ENCODE peak calls at places on chromosome 3, in nine cellular contexts. X, J, U, P, D, Q, L, T and E are unnamed samples. For H3K27me3, the result is how much of the 10 kb centered on the place peaks cover.

GRCh38 chr3:24518990-24519367 is 24.3 kb upstream of the THRB start:
- DNase-seq in X (no peak), D (no peak), P (no peak), L (no peak), J (no peak), Q (no peak), T (no peak), U (no peak), E (no peak)

GRCh38 chr3:10288575-10288960 is 4.2 kb downstream of the GHRL start:
- DNase-seq in J (no peak), X (no peak), T (no peak), Q (no peak), U (no peak), L (no peak), D (no peak), P (no peak), E (no peak)

GRCh38 chr3:183265713-183266417 is 12.8 kb downstream of the B3GNT5 start:
- DNase-seq in D (no peak), Q (peak), X (peak), J (peak), U (no peak), L (peak), P (peak), T (peak), E (peak)

GRCh38 chr3:13850161-13850945 is 29.5 kb downstream of the WNT7A start:
- DNase-seq in P (no peak), T (peak), U (peak), Q (no peak), X (peak), J (peak), L (no peak), D (peak), E (no peak)

GRCh38 chr3:108863799-108864135 is 41.2 kb downstream of the TRAT1 start:
- DNase-seq in X (no peak), P (no peak), D (no peak), J (no peak), Q (no peak), U (no peak), T (no peak), L (no peak), E (no peak)

GRCh38 chr3:182785756-182786155 is 7.5 kb upstream of the ATP11B start:
- DNase-seq in X (no peak), D (no peak), J (no peak), Q (no peak), T (no peak), U (no peak), P (no peak), L (no peak), E (no peak)

GRCh38 chr3:5278666-5279065 is 91.2 kb downstream of the EDEM1 start:
- DNase-seq in X (no peak), T (no peak), Q (no peak), P (no peak), L (no peak), U (no peak), J (peak), D (no peak), E (no peak)

GRCh38 chr3:173708191-173708590 is 310.6 kb downstream of the NLGN1 start:
- DNase-seq in X (no peak), Q (no peak), L (no peak), T (no peak), D (no peak), P (no peak), J (no peak), U (no peak), E (no peak)

GRCh38 chr3:155435821-155436220 is 142.3 kb upstream of the STRIT1 start:
- DNase-seq in X (no peak), Q (no peak), U (no peak), L (no peak), P (no peak), D (no peak), T (no peak), J (no peak), E (no peak)

GRCh38 chr3:177934001-177934891 is 602.0 kb upstream of the KCNMB2 start:
- DNase-seq in Q (no peak), T (no peak), U (no peak), L (no peak), J (peak), X (no peak), D (peak), P (no peak), E (peak)

GRCh38 chr3:41768363-41768762 is 193.5 kb downstream of the ULK4 start:
- DNase-seq in Q (no peak), U (no peak), X (no peak), J (no peak), L (no peak), T (no peak), D (no peak), P (no peak), E (no peak)

GRCh38 chr3:107206141-107206540 is 171.1 kb upstream of the CCDC54 start:
- DNase-seq in T (peak), P (peak), U (no peak), J (peak), D (peak), X (peak), L (no peak), Q (no peak), E (peak)

GRCh38 chr3:11386413-11387155 is 114.4 kb downstream of the ATG7 start:
- DNase-seq in U (no peak), Q (no peak), L (no peak), T (no peak), J (peak), P (no peak), D (no peak), X (no peak), E (no peak)

GRCh38 chr3:75180235-75180944 is 483.7 kb upstream of the FRG2C start:
- DNase-seq in P (no peak), T (no peak), X (no peak), U (no peak), D (no peak), J (no peak), L (no peak), Q (no peak), E (peak)

GRCh38 chr3:42492508-42493080 is 9.8 kb upstream of the VIPR1 start:
- DNase-seq in U (peak), P (no peak), L (peak), Q (no peak), D (no peak), X (no peak), T (no peak), J (no peak), E (no peak)

GRCh38 chr3:67550541-67550940 is 103.9 kb downstream of the SUCLG2 start:
- DNase-seq in U (no peak), Q (no peak), J (no peak), P (no peak), X (no peak), L (no peak), D (no peak), T (no peak), E (no peak)

GRCh38 chr3:99218468-99218867 is 317.0 kb upstream of the DCBLD2 start:
- DNase-seq in L (no peak), P (no peak), X (no peak), T (no peak), Q (no peak), D (no peak), J (no peak), U (no peak), E (no peak)

GRCh38 chr3:11835028-11835639 is 11.6 kb downstream of the TAMM41 start:
- DNase-seq in X (peak), L (no peak), P (peak), D (no peak), J (peak), Q (no peak), T (no peak), U (no peak), E (no peak)

GRCh38 chr3:184391266-184391665 is 11.4 kb downstream of the CHRD start:
- DNase-seq in D (no peak), Q (no peak), X (no peak), J (no peak), U (no peak), T (no peak), L (no peak), P (no peak), E (no peak)

GRCh38 chr3:30292192-30292893 is 314.1 kb upstream of the TGFBR2 start:
- DNase-seq in X (peak), T (no peak), D (no peak), L (no peak), Q (no peak), U (no peak), J (peak), P (peak), E (peak)

GRCh38 chr3:42504334-42505202 is 2.1 kb downstream of the VIPR1 start:
- DNase-seq in Q (peak), J (no peak), D (no peak), P (no peak), T (no peak), U (no peak), L (no peak), X (no peak), E (no peak)

DNA sequence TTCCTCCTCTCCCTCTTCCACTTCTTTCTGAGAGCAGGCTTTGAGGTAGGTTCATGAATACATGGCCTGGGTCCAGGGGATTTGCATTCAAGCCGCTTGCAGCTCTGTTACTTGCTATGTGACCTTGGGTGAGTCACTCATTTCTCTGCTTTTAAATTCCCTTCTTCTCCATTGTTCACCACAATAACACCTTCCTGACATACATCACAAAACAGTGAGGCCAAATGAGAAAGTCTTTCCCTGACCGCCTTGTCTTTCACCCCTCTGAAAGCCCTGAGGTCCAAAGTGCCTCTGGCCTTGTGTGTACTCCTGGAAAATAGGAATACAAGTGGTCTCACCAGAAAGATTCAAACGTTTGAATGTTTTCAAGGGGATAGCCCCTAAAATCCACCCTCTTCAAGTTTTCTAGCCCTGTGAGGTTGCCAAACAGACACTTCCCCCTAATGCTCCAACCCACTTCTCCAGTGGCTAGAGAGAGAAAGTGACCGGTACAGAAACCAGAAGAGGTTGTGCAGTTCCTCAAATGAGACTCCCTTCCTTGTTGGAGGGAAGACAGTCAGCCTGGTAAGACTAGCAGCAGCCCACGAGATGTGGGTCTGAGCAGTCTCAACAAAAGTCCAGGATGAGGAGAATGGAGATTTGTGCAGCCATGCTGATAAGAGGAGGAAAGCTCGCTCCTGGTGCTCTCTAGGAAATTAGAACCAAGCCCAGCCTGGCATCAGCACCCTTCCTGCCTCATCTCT is 222.9 kb upstream of the TPRG1 start:
- DNase-seq in P (peak), Q (peak), L (peak), X (peak), U (no peak), D (no peak), J (peak), T (peak), E (peak)
- H3K4me3 ChIP-seq in P (peak), Q (no peak), L (no peak), X (no peak), U (no peak), D (no peak), J (peak), T (no peak), E (no peak)

GRCh38 chr3:55873523-55874254 is 386.6 kb upstream of the WNT5A start:
- DNase-seq in P (no peak), J (peak), U (no peak), X (peak), Q (no peak), L (no peak), D (no peak), T (peak), E (peak)

GRCh38 chr3:55868347-55868746 is 381.2 kb upstream of the WNT5A start:
- DNase-seq in L (no peak), T (no peak), X (no peak), P (no peak), J (no peak), Q (no peak), D (no peak), U (no peak), E (no peak)

GRCh38 chr3:55875137-55875536 is 388.0 kb upstream of the WNT5A start:
- DNase-seq in J (no peak), P (no peak), Q (no peak), T (no peak), L (no peak), U (no peak), X (no peak), D (no peak), E (no peak)

GRCh38 chr3:55870576-55870975 is 383.5 kb upstream of the WNT5A start:
- DNase-seq in T (no peak), P (no peak), D (no peak), Q (no peak), X (no peak), L (no peak), J (no peak), U (no peak), E (no peak)
- H3K27ac ChIP-seq in T (no peak), P (no peak), D (no peak), Q (no peak), X (no peak), L (no peak), J (no peak), U (no peak), E (no peak)

GRCh38 chr3:114252954-114253353 is 15.6 kb upstream of the ZNF80 start:
- DNase-seq in L (no peak), T (no peak), X (no peak), U (no peak), J (no peak), P (no peak), Q (no peak), D (no peak), E (no peak)
- H3K27me3 ChIP-seq in L (under half), T (under half), X (under half), U (under half), J (under half), P (under half), Q (under half), D (under half), E (under half)

DNA sequence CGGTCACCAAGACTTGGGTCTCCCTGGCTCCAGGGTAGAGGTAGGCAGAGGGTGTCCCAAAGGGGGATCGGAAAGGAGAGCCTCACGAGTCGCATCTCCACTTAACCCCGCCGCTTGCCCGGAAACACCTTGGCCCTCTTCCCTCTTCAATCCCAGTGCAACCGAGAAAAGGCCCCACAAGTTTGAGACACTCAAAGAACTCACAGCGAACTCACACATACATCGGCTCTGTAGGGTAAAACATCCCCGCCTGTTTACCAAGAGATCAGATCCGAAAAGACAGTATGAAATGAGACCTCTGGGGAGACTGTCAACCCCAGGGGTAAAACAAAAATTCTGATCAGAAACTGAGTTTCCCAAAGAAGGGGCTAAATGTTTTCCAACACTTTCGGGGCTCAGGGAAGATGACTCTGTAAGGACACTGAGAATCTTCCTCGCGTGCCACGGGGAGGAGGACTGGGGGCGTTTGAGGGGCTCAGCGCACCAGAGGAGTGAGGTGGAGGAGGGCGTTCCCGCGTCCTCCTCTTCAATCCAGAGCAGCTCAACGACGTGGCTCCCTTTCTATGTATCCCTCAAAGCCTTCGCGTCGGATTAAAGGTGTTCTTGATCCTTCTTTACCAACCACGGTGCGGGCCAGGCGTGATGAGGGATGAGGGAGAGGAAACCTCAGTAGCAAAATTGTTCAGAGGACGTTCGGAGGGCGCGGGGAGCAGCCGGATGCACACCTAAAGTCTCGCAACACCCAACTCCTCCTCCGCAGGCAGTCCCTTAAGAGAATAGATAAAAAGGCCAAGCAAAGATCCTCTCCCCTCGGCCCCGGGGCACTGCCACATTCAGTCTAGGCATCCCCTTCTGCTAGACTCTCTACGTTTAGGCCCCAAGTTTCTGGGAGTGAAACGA is 3.7 kb downstream of the WNT5A start:
- DNase-seq in P (no peak), J (no peak), T (no peak), Q (no peak), D (peak), L (no peak), U (no peak), X (no peak), E (no peak)
- H3K4me3 ChIP-seq in P (no peak), J (no peak), T (no peak), Q (peak), D (peak), L (no peak), U (no peak), X (no peak), E (peak)

DNA sequence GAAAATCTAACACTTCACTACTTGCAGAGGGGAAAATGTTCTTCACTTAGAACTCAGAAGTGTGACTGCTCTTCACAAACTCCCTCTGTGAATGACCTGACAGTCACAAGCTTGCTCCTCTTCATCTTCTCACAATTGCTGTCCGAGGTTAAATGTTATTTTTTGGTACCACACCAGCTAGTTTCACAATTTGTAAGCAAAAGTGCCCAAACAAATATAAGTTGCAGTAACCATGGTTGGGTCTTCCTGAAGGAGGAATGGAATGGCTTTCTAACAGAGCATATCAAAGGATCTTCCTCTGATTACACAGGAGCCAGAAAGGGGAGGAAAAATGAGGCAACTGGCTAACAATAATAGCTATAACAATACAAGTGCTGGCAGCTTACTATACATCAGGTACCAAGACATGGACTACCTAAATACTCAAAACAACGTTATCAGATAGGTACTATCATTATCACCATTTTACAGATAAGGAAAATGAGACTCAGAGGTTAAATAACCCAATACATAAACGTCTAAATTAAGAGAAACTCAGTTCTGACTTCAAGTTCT is 90.4 kb downstream of the WWTR1 start:
- DNase-seq in P (no peak), D (no peak), T (no peak), J (no peak), Q (no peak), L (no peak), U (no peak), X (no peak), E (no peak)
- H3K27ac ChIP-seq in P (peak), D (no peak), T (no peak), J (no peak), Q (no peak), L (no peak), U (no peak), X (no peak), E (no peak)

GRCh38 chr3:122986790-122987189 is 40.8 kb downstream of the SEMA5B start:
- DNase-seq in U (no peak), Q (no peak), J (no peak), T (no peak), X (no peak), P (no peak), L (no peak), D (no peak), E (no peak)

GRCh38 chr3:122989856-122990575 is 37.5 kb downstream of the SEMA5B start:
- DNase-seq in J (no peak), X (no peak), P (no peak), L (no peak), U (no peak), D (no peak), T (no peak), Q (no peak), E (no peak)

GRCh38 chr3:122987231-122987630 is 40.3 kb downstream of the SEMA5B start:
- DNase-seq in T (no peak), D (no peak), P (no peak), Q (no peak), X (no peak), L (no peak), J (no peak), U (no peak), E (no peak)

GRCh38 chr3:122987726-122988319 is 39.7 kb downstream of the SEMA5B start:
- DNase-seq in L (no peak), D (no peak), U (no peak), P (no peak), Q (no peak), J (no peak), X (no peak), T (no peak), E (no peak)

GRCh38 chr3:122988507-122988906 is 39.1 kb downstream of the SEMA5B start:
- DNase-seq in U (no peak), X (no peak), D (no peak), J (no peak), Q (no peak), P (no peak), T (no peak), L (no peak), E (no peak)
- H3K27me3 ChIP-seq in U (under half), X (under half), D (under half), J (half or more), Q (half or more), P (half or more), T (half or more), L (under half), E (half or more)

DNA sequence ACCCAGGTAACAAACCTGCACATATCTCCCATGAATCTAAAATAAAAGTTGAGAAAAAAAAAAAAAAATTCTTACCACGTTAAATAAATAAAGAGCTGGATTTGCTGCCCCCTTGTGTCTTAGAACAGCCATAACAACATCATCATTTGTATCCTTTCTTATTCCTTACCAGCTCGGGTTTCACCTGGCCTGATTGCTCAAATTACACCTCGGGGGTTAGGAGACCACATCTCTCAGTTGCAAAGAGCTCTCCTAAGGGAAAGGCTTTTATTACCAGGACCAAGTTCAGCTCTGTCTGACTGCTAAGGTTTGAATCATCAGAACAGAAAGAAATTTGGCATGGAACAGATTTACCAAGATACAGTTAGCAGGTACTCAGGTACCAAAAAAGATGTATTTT is 25.8 kb upstream of the RPL39L start:
- DNase-seq in U (no peak), L (peak), D (peak), X (peak), T (peak), J (peak), Q (no peak), P (peak), E (peak)
- H3K4me3 ChIP-seq in U (no peak), L (no peak), D (no peak), X (no peak), T (no peak), J (no peak), Q (no peak), P (no peak), E (no peak)